ENCODE peak calls at places on chromosomes 11 and 22, in nine cellular contexts. P is fibroblast of lung, W is activated B cell treated with CpG ODN at 0.5 μM for 24 hours, T is SK-N-SH, N is body of pancreas, L is pancreas, E is nephron progenitor cell, Y is neural crest cell, R is progenitor cell of endocrine pancreas. X is an unnamed sample.

GRCh38 chr11:21554284-21554683 is 638.6 kb upstream of the ANO5 start:
- DNase-seq in P (no peak), R (no peak), T (no peak), Y (no peak), E (no peak), N (no peak), L (no peak), W (no peak), X (no peak)

GRCh38 chr11:24312464-24313238 is 184.2 kb upstream of the LUZP2 start:
- DNase-seq in E (no peak), R (no peak), N (no peak), L (no peak), W (no peak), Y (no peak), T (peak), P (peak), X (no peak)

GRCh38 chr22:20130739-20131592 is 638 bp upstream of the ZDHHC8 start:
- DNase-seq in Y (peak), N (peak), L (peak), W (peak), T (peak), E (peak), P (peak), R (peak), X (peak)

GRCh38 chr11:15819679-15820286 is 536.6 kb downstream of the SOX6 start:
- DNase-seq in N (peak), E (peak), W (no peak), R (peak), Y (peak), T (no peak), L (peak), P (peak), X (peak)

GRCh38 chr11:63893355-63893754 is 23.6 kb downstream of the RCOR2 start:
- DNase-seq in E (no peak), P (no peak), T (no peak), N (no peak), R (no peak), W (no peak), Y (no peak), L (no peak), X (no peak)

GRCh38 chr11:57476223-57476882 is 16.0 kb downstream of the RTN4RL2 start:
- DNase-seq in L (peak), E (peak), N (peak), Y (no peak), W (peak), R (no peak), P (no peak), T (peak), X (peak)

GRCh38 chr11:102920118-102920684 is 35.3 kb downstream of the MMP13 start:
- DNase-seq in Y (no peak), E (no peak), T (no peak), L (no peak), N (no peak), W (no peak), P (no peak), R (no peak), X (no peak)

GRCh38 chr11:104556606-104557301 is 341.5 kb downstream of the CASP12 start:
- DNase-seq in Y (no peak), W (no peak), L (no peak), P (no peak), R (no peak), T (no peak), N (no peak), E (no peak), X (no peak)

GRCh38 chr11:46444305-46444704 is 52.7 kb upstream of the CHRM4 start:
- DNase-seq in N (no peak), T (no peak), L (no peak), E (no peak), Y (no peak), P (no peak), R (no peak), W (no peak), X (no peak)

GRCh38 chr22:22940961-22941605 is 53.5 kb downstream of the IGLL5 start:
- DNase-seq in P (no peak), N (no peak), Y (no peak), T (no peak), W (peak), L (no peak), E (no peak), R (no peak), X (no peak)

GRCh38 chr11:57775474-57775873 is 13.9 kb downstream of the CTNND1 start:
- DNase-seq in W (no peak), N (no peak), L (no peak), Y (no peak), R (no peak), T (no peak), E (no peak), P (no peak), X (no peak)

GRCh38 chr22:44463151-44463550 is 34.9 kb downstream of the RTL6 start:
- DNase-seq in W (no peak), T (no peak), E (no peak), N (no peak), R (no peak), L (no peak), Y (no peak), P (no peak), X (no peak)

GRCh38 chr11:91124363-91124762 is 901.5 kb upstream of the CHORDC1 start:
- DNase-seq in Y (no peak), L (no peak), P (no peak), N (no peak), W (no peak), E (no peak), T (no peak), R (no peak), X (no peak)

GRCh38 chr11:46759196-46759595 is 40.2 kb downstream of the F2 start:
- DNase-seq in T (no peak), P (no peak), N (no peak), Y (no peak), W (no peak), L (no peak), R (no peak), E (no peak), X (no peak)

GRCh38 chr11:77093056-77093891 is 9.4 kb upstream of the OMP start:
- DNase-seq in L (peak), N (peak), E (no peak), Y (no peak), T (no peak), W (no peak), R (no peak), P (no peak), X (peak)

GRCh38 chr11:66886671-66887221 is 29.9 kb downstream of the LRFN4 start:
- DNase-seq in E (no peak), W (no peak), T (no peak), R (no peak), N (peak), L (peak), P (no peak), Y (no peak), X (no peak)

GRCh38 chr11:105609832-105610781 is at the start of gene GRIA4:
- DNase-seq in R (peak), N (peak), L (peak), Y (peak), P (peak), T (peak), E (peak), W (no peak), X (peak)

GRCh38 chr11:65311197-65311631 is 3.5 kb upstream of the CDC42EP2 start:
- DNase-seq in L (peak), N (no peak), W (no peak), E (no peak), T (no peak), R (no peak), P (peak), Y (no peak), X (no peak)

DNA sequence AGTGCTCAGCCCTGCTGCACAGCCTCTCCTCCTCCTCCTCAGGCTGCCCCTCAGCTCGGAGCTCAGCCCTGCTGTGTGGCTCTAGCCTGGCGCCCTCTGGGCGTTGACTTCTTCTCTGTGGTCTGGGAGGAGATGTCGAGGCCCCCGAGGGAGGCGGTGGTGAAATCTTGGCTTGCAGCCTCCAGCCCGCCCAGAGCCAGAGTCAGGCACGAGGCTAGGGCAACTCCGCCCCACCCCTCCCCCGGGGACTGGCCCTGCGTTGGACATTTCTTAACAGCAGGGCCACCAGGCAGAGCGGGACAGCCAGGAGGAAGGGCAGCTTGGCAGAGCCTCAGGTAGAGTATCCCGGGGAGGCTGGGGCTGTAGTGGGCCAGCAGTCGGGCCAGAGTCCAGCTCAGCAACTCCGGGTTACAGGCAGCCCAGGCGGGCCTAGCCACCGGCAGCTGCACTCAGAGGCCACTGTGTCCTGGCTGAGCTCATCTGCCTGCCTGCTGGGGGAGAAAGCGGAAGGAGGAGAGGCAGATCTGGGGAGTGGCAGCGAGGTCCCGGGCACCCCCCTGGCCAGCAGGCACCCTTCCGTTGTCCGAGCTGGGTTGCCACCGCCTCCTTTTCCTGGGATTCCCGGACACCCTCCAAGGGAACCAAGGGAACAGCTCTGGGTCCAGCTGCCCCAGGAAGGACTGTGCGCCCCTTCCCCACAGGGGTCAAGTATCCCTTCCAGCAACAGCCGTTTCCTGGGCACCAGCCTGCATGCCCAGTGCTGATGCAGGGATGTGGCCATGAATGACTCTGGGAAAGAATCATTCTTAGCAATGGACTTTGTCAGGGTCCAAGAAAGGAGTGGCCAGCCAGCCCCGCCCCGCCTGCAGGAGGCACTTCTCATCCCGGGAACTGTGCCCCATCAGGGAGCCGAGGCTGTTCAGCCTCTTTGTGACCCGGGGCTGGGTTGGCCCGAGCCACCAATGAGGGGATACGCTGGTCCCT is at the start of gene ALDH3B1:
- DNase-seq in E (peak), R (peak), Y (no peak), T (peak), N (peak), P (peak), L (peak), W (peak), X (peak)
- TF ChIP-seq CTCF in E (no peak), R (no peak), Y (no peak), T (no peak), N (no peak), P (no peak), L (no peak), W (no peak), X (no peak)

GRCh38 chr11:118200901-118201680 is 23.7 kb downstream of the JAML start:
- DNase-seq in R (no peak), Y (no peak), N (no peak), L (no peak), P (no peak), E (no peak), W (no peak), T (no peak), X (no peak)

GRCh38 chr11:118199135-118199534 is 22.7 kb upstream of the SCN2B start:
- DNase-seq in R (no peak), Y (no peak), N (no peak), W (no peak), T (no peak), E (no peak), P (no peak), L (no peak), X (no peak)

GRCh38 chr11:118202599-118203422 is 22.0 kb downstream of the JAML start:
- DNase-seq in T (no peak), R (no peak), E (no peak), P (no peak), Y (no peak), N (peak), W (no peak), L (no peak), X (no peak)

GRCh38 chr11:118200497-118200896 is 24.1 kb upstream of the SCN2B start:
- DNase-seq in L (no peak), P (no peak), N (no peak), E (no peak), T (no peak), Y (no peak), R (no peak), W (no peak), X (no peak)

DNA sequence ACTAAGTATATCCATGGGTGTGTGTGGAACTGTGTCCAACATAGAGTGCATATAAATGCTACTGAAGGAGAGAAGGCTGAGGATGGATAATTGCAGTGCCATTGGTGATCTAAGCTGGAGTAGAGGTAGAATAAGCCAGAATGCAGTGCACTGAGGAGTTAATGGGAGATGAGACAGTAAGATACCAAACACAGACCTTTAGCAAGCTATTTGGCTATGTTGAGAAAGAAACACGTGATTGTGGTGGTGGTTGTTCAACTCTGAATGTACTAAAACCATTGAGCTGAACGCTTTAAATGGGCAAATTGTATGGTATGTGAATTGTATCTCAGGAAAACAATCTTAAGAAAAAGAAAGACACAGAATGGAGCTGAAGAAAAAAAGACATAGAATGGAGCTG is 22.8 kb downstream of the JAML start:
- DNase-seq in L (no peak), N (no peak), T (no peak), W (no peak), R (no peak), P (no peak), E (no peak), Y (no peak), X (no peak)
- TF ChIP-seq CTCF in L (no peak), N (no peak), T (no peak), W (no peak), R (no peak), P (no peak), E (no peak), Y (no peak), X (no peak)

GRCh38 chr22:37051629-37052385 is at the start of gene KCTD17:
- DNase-seq in R (peak), W (peak), N (peak), T (peak), L (no peak), P (peak), Y (peak), E (peak), X (peak)
- TF ChIP-seq CTCF in R (no peak), W (no peak), N (no peak), T (no peak), L (no peak), P (no peak), Y (no peak), E (no peak), X (no peak)

GRCh38 chr11:120229451-120230424 is 10.2 kb upstream of the POU2F3 start:
- DNase-seq in E (no peak), R (no peak), Y (no peak), T (peak), L (no peak), N (no peak), W (no peak), P (peak), X (no peak)
- TF ChIP-seq CTCF in E (peak), R (peak), Y (peak), T (peak), L (peak), N (peak), W (no peak), P (peak), X (peak)

X was measured in glutamatergic neuron.